ENCODE peak calls at places on chromosomes 1 and 21, in six cellular contexts. P is left ventricle myocardium inferior; O is stimulated activated CD4-positive, alpha-beta T cell treated with anti-CD3 and anti-CD28 coated beads, Interleukin-12 subunit alpha, Interleukin-12 subunit beta, amount 100 ng/mL, for 4 hours; V is skeletal muscle cell; M is spleen; A is astrocyte of the cerebellum. R is an unnamed sample.

GRCh38 chr1:11046625-11047365 is at the start of gene MASP2:
- DNase-seq in M (no peak), O (no peak), V (no peak), P (no peak), A (no peak), R (no peak)

GRCh38 chr21:44778499-44778911 is 23.1 kb downstream of the UBE2G2 start:
- DNase-seq in V (no peak), O (no peak), P (no peak), A (no peak), M (no peak), R (no peak)

GRCh38 chr1:29709711-29710169 is 473.4 kb downstream of the PTPRU start:
- DNase-seq in A (peak; percentile 70), P (no peak), V (peak; percentile 43), O (no peak), M (no peak), R (no peak)

GRCh38 chr1:97832490-97832889 is 88.3 kb downstream of the DPYD start:
- DNase-seq in O (no peak), A (peak; percentile 67), M (no peak), P (peak; percentile 34), V (peak; percentile 63), R (no peak)

GRCh38 chr1:228175316-228176023 is 9.9 kb downstream of the IBA57 start:
- DNase-seq in V (no peak), M (peak; percentile 74), O (no peak), P (no peak), A (no peak), R (no peak)

GRCh38 chr21:33155005-33155404 is 74.7 kb upstream of the IFNAR2 start:
- DNase-seq in P (no peak), A (no peak), O (no peak), V (no peak), M (no peak), R (no peak)

GRCh38 chr1:90837420-90837819 is 120.3 kb upstream of the BARHL2 start:
- DNase-seq in A (no peak), M (no peak), P (no peak), V (no peak), O (no peak), R (no peak)

GRCh38 chr1:219347843-219348475 is 174.3 kb downstream of the LYPLAL1 start:
- DNase-seq in V (no peak), A (no peak), M (peak; percentile 64), P (peak; percentile 70), O (no peak), R (no peak)

GRCh38 chr1:67332653-67333529 is 25.2 kb downstream of the IL12RB2 start:
- DNase-seq in P (no peak), O (no peak), V (no peak), A (no peak), M (no peak), R (no peak)

GRCh38 chr1:22132517-22133235 is 10.2 kb downstream of the WNT4 start:
- DNase-seq in O (no peak), A (peak; percentile 28), V (no peak), P (no peak), M (no peak), R (no peak)

GRCh38 chr1:160741597-160742348 is 2.7 kb downstream of the SLAMF7 start:
- DNase-seq in P (no peak), M (no peak), O (no peak), V (no peak), A (no peak), R (no peak)

GRCh38 chr1:26317612-26318337 is at the start of gene CD52:
- DNase-seq in P (no peak), M (peak; percentile 87), O (peak; percentile 53), V (no peak), A (no peak), R (no peak)

GRCh38 chr1:204223129-204223860 is 9.5 kb upstream of the GOLT1A start:
- DNase-seq in M (no peak), V (no peak), O (no peak), P (no peak), A (no peak), R (no peak)

GRCh38 chr1:164912290-164912689 is 353.3 kb downstream of the PBX1 start:
- DNase-seq in P (peak; percentile 37), M (no peak), O (no peak), A (no peak), V (no peak), R (no peak)

GRCh38 chr1:154745286-154745731 is 124.8 kb downstream of the KCNN3 start:
- DNase-seq in P (peak; percentile 66), V (no peak), O (no peak), M (no peak), A (no peak), R (no peak)

GRCh38 chr1:14215151-14215550 is 383.3 kb upstream of the KAZN start:
- DNase-seq in A (no peak), O (no peak), M (no peak), P (no peak), V (no peak), R (no peak)

GRCh38 chr1:245645406-245645805 is 490.6 kb downstream of the KIF26B start:
- DNase-seq in P (no peak), O (no peak), M (no peak), A (no peak), V (no peak), R (no peak)

GRCh38 chr21:17441370-17441769 is 71.5 kb upstream of the CXADR start:
- DNase-seq in A (peak; percentile 63), V (no peak), P (no peak), M (no peak), O (no peak), R (no peak)

GRCh38 chr1:224592636-224593579 is 23.2 kb upstream of the CNIH3 start:
- DNase-seq in V (peak; percentile 72), O (no peak), M (no peak), P (no peak), A (peak; percentile 95), R (no peak)

GRCh38 chr1:5849550-5849949 is 142.7 kb downstream of the NPHP4 start:
- DNase-seq in V (no peak), M (no peak), O (no peak), A (no peak), P (no peak), R (no peak)

GRCh38 chr1:50425376-50426107 is 2.3 kb upstream of the DMRTA2 start:
- DNase-seq in A (no peak), V (no peak), P (no peak), M (no peak), O (no peak), R (peak; percentile 59)

GRCh38 chr1:27666791-27667254 is 5.2 kb downstream of the IFI6 start:
- DNase-seq in P (no peak), V (no peak), M (no peak), A (no peak), O (no peak), R (no peak)

GRCh38 chr1:65264197-65264929 is 45.0 kb upstream of the DNAJC6 start:
- DNase-seq in P (peak; percentile 18), A (no peak), M (no peak), V (peak; percentile 36), O (no peak), R (no peak)

GRCh38 chr1:31306278-31306677 is 9.4 kb downstream of the ZCCHC17 start:
- DNase-seq in M (no peak), A (peak; percentile 34), O (no peak), V (peak; percentile 86), P (no peak), R (no peak)

GRCh38 chr1:35369922-35370671 is 101.6 kb downstream of the ZMYM4 start:
- DNase-seq in V (peak; percentile 41), M (no peak), A (peak; percentile 86), P (peak; percentile 63), O (no peak), R (no peak)

GRCh38 chr1:36768486-36769178 is 265.7 kb downstream of the GRIK3 start:
- DNase-seq in O (no peak), A (no peak), P (no peak), V (no peak), M (peak; percentile 45), R (no peak)

GRCh38 chr1:48344373-48344772 is 121.9 kb downstream of the SLC5A9 start:
- DNase-seq in V (no peak), A (no peak), O (no peak), M (no peak), P (no peak), R (no peak)

GRCh38 chr1:185912504-185912903 is 178.3 kb downstream of the HMCN1 start:
- DNase-seq in A (no peak), P (no peak), O (no peak), M (no peak), V (no peak), R (no peak)

GRCh38 chr21:46142581-46143473 is 12.6 kb downstream of the FTCD start:
- DNase-seq in O (no peak), V (no peak), M (peak; percentile 69), P (no peak), A (no peak), R (no peak)

GRCh38 chr1:92691937-92692336 is 93.0 kb downstream of the EVI5 start:
- DNase-seq in P (no peak), M (no peak), A (no peak), V (no peak), O (no peak), R (no peak)

GRCh38 chr1:22318279-22318983 is 133.2 kb upstream of the ZBTB40 start:
- DNase-seq in M (no peak), V (no peak), P (no peak), A (no peak), O (no peak), R (no peak)

GRCh38 chr1:1153874-1154273 is 19.8 kb upstream of the TTLL10 start:
- DNase-seq in P (no peak), A (no peak), M (no peak), O (no peak), V (no peak), R (no peak)

GRCh38 chr1:48182441-48182840 is 40.1 kb upstream of the SLC5A9 start:
- DNase-seq in A (no peak), P (no peak), O (no peak), M (no peak), V (no peak), R (no peak)

GRCh38 chr1:24621121-24621520 is 22.0 kb upstream of the SRRM1 start:
- DNase-seq in P (no peak), M (no peak), V (no peak), O (no peak), A (no peak), R (no peak)

GRCh38 chr1:46302091-46303037 is 1.1 kb downstream of the LRRC41 start:
- DNase-seq in P (peak; percentile 50), A (no peak), V (no peak), M (peak; percentile 92), O (peak; percentile 50), R (peak; percentile 53)

GRCh38 chr1:236518343-236518742 is 5.4 kb upstream of the LGALS8 start:
- DNase-seq in V (no peak), M (no peak), O (no peak), A (no peak), P (no peak), R (no peak)